ENCODE peak calls at places on chromosome 9, in four cellular contexts. U is GM12878, K is HL-60, G is K562. W is an unnamed sample.

GRCh38 chr9:3954950-3955670 is 344.8 kb downstream of the GLIS3 start:
- DNase-seq in U (no peak), K (no peak), G (peak; percentile 6), W (no peak)

GRCh38 chr9:36136894-36137391 is 410 bp downstream of the GLIPR2 start:
- DNase-seq in G (no peak), U (no peak), K (no peak), W (peak; percentile 57)

GRCh38 chr9:11893331-11893730 is 799.9 kb upstream of the TYRP1 start:
- DNase-seq in G (no peak), U (no peak), K (no peak), W (no peak)

GRCh38 chr9:86405926-86406325 is 51.7 kb upstream of the TUT7 start:
- DNase-seq in G (no peak), U (no peak), K (no peak), W (no peak)

GRCh38 chr9:130030821-130031481 is 12.0 kb downstream of the FNBP1 start:
- DNase-seq in G (no peak), U (no peak), K (no peak), W (no peak)

GRCh38 chr9:79623799-79624721 is 52.3 kb downstream of the TLE4 start:
- DNase-seq in G (peak; percentile 52), U (peak; percentile 79), K (peak; percentile 77), W (no peak)

GRCh38 chr9:115442054-115442453 is 324.1 kb upstream of the TNC start:
- DNase-seq in K (no peak), U (no peak), G (no peak), W (no peak)

GRCh38 chr9:110255417-110256141 is 728 bp downstream of the TXN start:
- DNase-seq in U (no peak), G (peak; percentile 78), K (no peak), W (peak; percentile 21)

GRCh38 chr9:116939605-116940004 is 252.5 kb downstream of the TRIM32 start:
- DNase-seq in G (no peak), K (no peak), U (no peak), W (no peak)

GRCh38 chr9:133263557-133263956 is 11.4 kb downstream of the ABO start:
- DNase-seq in K (no peak), U (no peak), G (peak; percentile 77), W (no peak)

GRCh38 chr9:123380852-123381705 is 25.1 kb downstream of the CRB2 start:
- DNase-seq in G (no peak), K (no peak), U (no peak), W (no peak)

GRCh38 chr9:108836319-108836718 is 19.5 kb downstream of the ACTL7B start:
- DNase-seq in U (no peak), G (no peak), K (no peak), W (no peak)

GRCh38 chr9:99176527-99177013 is 45.2 kb downstream of the ALG2 start:
- DNase-seq in U (no peak), K (no peak), G (no peak), W (no peak)

GRCh38 chr9:136010615-136011341 is 49.6 kb upstream of the UBAC1 start:
- DNase-seq in U (no peak), G (no peak), K (no peak), W (no peak)
- TF ChIP-seq POLR2AphosphoS5 in U (no peak), G (no peak), K (no peak), W (no peak)

GRCh38 chr9:20640331-20641187 is 18.3 kb upstream of the MLLT3 start:
- DNase-seq in G (no peak), K (no peak), U (peak; percentile 99), W (no peak)
- TF ChIP-seq SPI1 in G (no peak), K (no peak), U (no peak), W (no peak)

DNA sequence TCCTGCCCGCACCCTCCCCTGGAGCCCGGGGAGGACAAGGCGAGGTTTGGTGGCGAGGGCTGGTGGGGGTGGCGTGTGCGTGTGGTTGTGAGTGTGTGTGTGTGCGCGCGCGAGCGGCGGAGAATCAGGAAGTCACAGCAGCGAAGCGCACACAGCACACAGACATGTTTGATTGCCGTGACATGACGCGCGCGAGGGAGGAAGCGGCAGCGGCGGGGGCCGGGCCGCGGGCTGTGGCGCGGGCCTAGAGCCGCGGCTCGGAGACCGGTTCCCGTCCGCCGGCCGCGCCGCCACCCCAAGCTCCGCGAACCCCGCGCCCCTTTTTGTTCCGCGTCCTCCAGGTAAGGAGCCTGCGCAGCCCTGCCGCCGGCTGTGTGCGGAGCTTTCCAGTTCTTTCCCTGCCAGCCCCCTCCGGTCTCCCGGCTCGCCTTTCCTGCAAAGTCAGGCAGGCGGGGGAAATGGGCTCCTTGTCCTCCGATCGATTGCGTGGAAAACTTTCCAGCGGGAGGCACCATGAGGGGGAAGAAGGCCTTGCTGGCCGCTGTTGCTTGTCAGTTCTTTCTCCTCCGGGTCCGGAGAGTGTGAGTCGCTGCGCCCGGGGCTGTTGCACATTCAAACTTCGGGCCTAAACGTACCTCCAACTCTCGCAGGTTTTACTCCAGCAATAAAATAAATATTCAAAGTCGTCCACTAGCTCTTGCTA is 2.5 kb downstream of the SMARCA2 start:
- DNase-seq in U (no peak), K (peak; percentile 65), G (peak; percentile 65), W (peak; percentile 57)
- TF ChIP-seq POLR2AphosphoS5 in U (peak; percentile 68), K (peak; percentile 76), G (no peak), W (peak; percentile 60)

DNA sequence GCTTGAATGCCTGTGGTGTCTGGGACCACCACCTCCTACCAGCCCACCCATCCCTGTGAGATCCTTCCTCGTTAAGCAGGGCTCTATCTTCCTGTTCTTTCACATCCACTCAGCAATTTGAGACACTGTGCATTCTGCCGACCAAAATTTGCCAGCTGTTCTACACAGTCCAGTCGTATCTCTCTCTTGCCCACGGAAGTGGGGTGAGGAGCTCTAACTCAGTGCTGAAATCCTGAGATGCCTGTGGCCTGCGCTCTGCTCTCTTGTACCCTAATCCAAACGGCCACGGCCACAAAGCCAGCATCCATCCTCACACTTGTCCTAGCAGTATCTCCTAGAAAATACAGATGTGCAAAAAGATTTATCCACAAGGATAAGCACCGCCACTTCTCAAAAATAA is 97.9 kb downstream of the MVB12B start:
- DNase-seq in G (no peak), U (no peak), K (no peak), W (no peak)
- TF ChIP-seq SPI1 in G (no peak), U (no peak), K (no peak), W (no peak)

DNA sequence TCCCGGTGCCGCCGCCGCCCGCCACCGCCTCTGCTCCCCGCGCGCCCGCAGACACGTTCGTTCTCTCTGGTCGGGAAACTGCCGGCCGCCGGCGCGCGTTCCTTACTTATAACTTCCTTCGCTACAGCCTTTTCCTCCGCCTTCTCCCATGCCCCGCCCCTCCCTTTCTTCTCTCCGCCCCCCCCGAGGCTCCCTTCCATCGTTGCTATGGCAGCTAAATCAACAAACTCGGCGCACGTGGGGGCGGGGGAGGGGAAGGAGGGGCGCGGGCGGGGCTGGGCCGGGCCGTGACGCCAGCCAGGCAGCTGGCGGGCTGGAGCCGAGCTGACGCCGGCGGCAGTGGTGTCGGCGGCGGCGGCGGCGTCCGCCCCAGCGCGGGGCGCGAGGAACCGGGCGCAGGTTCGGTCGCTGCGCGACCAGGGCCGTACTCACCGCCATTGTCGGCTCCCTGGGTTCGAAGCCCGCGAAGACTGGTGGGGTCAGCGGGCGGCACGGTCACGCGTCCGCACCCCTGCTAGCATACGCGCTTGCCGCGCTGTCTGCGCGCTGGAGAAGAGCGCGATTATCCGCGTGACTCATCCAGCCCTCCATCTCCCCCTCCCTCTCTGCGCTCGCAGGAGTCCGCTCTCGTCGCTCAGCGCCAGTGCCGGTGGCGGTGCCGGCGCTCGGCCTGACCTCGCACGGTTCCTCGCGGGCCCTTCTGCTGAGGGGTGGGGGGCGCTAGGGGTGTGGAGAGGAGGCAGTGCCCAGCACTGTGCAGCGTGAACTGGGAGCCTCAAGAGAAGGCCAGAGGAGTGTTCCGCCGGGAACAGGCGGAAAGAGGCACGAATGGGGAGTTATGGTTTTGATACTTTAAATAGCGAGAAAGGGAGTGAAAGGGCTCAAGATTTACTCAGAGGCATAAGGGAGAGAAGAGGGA is at the start of gene KLF4:
- DNase-seq in U (no peak), G (peak; percentile 89), K (peak; percentile 81), W (peak; percentile 83)
- TF ChIP-seq POLR2AphosphoS5 in U (no peak), G (no peak), K (peak; percentile 24), W (no peak)

GRCh38 chr9:137434498-137435380 is 6.4 kb downstream of the ENTPD8 start:
- DNase-seq in K (no peak), U (no peak), G (no peak), W (no peak)
- TF ChIP-seq SPI1 in K (no peak), U (no peak), G (no peak), W (no peak)

GRCh38 chr9:132077881-132078280 is 1.8 kb downstream of the MED27 start:
- DNase-seq in K (no peak), U (no peak), G (no peak), W (no peak)
- TF ChIP-seq POLR2AphosphoS5 in K (no peak), U (no peak), G (no peak), W (no peak)

DNA sequence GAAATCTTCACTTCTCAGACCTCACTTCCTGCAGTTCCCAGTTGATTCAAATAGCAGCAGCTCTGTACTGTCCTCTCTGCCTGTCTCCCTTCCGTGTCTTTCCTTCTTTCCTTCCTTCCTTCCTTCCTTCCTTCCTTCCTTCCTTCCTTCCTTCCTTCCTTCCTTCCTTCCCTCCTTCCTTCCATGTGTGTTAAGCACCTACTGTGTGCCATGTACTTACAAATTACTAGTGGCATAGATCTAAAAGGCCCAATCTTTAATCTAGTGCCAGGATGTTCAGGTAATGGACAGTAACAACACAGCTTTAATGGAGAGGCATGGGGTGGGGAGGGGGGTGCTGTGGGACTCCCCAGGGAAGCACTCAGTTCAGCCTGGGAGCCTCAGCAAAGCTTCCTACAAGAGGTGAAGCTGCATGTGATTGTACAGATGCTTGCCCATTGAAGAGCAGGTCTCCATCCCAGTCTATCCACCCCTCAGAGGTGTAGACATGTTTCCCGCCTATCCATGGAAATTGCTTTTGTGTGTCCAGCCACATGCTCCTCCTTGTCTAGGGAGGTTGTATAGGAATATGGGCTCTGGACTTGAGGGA is 106.0 kb downstream of the RGS3 start:
- DNase-seq in K (no peak), G (no peak), U (no peak), W (no peak)
- TF ChIP-seq SPI1 in K (no peak), G (no peak), U (no peak), W (no peak)

W was measured in GM12891.